ENCODE peak calls at places on chromosomes 11 and 22, in six cellular contexts. G is AG09309, M is colonic mucosa, K is astrocyte of the cerebellum, X is fibroblast of villous mesenchyme, C is Calu3. U is an unnamed sample.

GRCh38 chr11:59221438-59221837 is 8.7 kb upstream of the MPEG1 start:
- DNase-seq in K (no peak), X (peak), G (peak), M (no peak), C (no peak), U (no peak)

GRCh38 chr11:117281159-117281558 is 10.0 kb upstream of the BACE1-AS start:
- DNase-seq in G (peak), X (peak), C (no peak), M (no peak), K (peak), U (no peak)

GRCh38 chr11:87463486-87464102 is 425.9 kb downstream of the TMEM135 start:
- DNase-seq in C (peak), G (no peak), X (peak), M (no peak), K (no peak), U (no peak)

GRCh38 chr11:93908689-93909088 is 58.3 kb upstream of the VSTM5 start:
- DNase-seq in K (peak), C (peak), X (peak), M (no peak), G (peak), U (no peak)

GRCh38 chr11:26028294-26028954 is 303.5 kb upstream of the ANO3 start:
- DNase-seq in M (no peak), X (peak), G (no peak), C (no peak), K (no peak), U (no peak)

GRCh38 chr11:60305906-60306619 is 21.0 kb upstream of the MS4A6E start:
- DNase-seq in K (no peak), G (no peak), C (no peak), M (no peak), X (peak), U (no peak)

GRCh38 chr11:19992162-19992561 is 168.1 kb downstream of the DBX1 start:
- DNase-seq in G (no peak), C (no peak), M (no peak), K (no peak), X (peak), U (no peak)

GRCh38 chr11:72581067-72581466 is 93.2 kb downstream of the PDE2A start:
- DNase-seq in C (no peak), G (no peak), M (no peak), X (no peak), K (no peak), U (no peak)

GRCh38 chr11:103619938-103620337 is 416.5 kb upstream of the DDI1 start:
- DNase-seq in C (no peak), G (no peak), K (no peak), M (no peak), X (no peak), U (no peak)

GRCh38 chr22:43114958-43115357 is 4.4 kb downstream of the BIK start:
- DNase-seq in X (no peak), G (no peak), M (peak), C (peak), K (no peak), U (no peak)

GRCh38 chr22:49803134-49803533 is 24.5 kb downstream of the BRD1 start:
- DNase-seq in M (no peak), G (no peak), K (no peak), C (no peak), X (no peak), U (no peak)

GRCh38 chr11:12288212-12288933 is 89.0 kb upstream of the PARVA start:
- DNase-seq in K (peak), G (peak), X (peak), C (peak), M (peak), U (no peak)

GRCh38 chr11:71580057-71581003 is 2.3 kb downstream of the KRTAP5-11 start:
- DNase-seq in K (peak), C (peak), X (peak), G (peak), M (peak), U (no peak)

GRCh38 chr11:47565340-47566165 is at the start of gene PTPMT1:
- DNase-seq in G (no peak), X (peak), M (peak), K (no peak), C (peak), U (peak)

GRCh38 chr11:57905439-57905838 is 118.2 kb upstream of the OR9Q1 start:
- DNase-seq in M (peak), K (no peak), X (no peak), C (no peak), G (no peak), U (no peak)

GRCh38 chr11:113840932-113841664 is 34.3 kb downstream of the USP28 start:
- DNase-seq in M (no peak), X (no peak), C (no peak), G (no peak), K (no peak), U (no peak)

GRCh38 chr22:18977824-18978425 is 41.8 kb upstream of the PRODH start:
- DNase-seq in C (no peak), K (no peak), G (no peak), X (no peak), M (no peak), U (no peak)

GRCh38 chr11:110337570-110338193 is 41.3 kb upstream of the RDX start:
- DNase-seq in K (no peak), M (no peak), C (peak), G (no peak), X (peak), U (no peak)

GRCh38 chr11:99739464-99740089 is 718.8 kb downstream of the CNTN5 start:
- DNase-seq in M (no peak), K (peak), C (peak), X (peak), G (no peak), U (no peak)

GRCh38 chr11:12731841-12732336 is 57.7 kb downstream of the TEAD1 start:
- DNase-seq in M (no peak), G (peak), K (no peak), X (peak), C (no peak), U (no peak)

GRCh38 chr11:47028530-47029093 is 92.1 kb downstream of the CSTPP1 start:
- DNase-seq in X (peak), G (no peak), K (no peak), M (no peak), C (no peak), U (no peak)

DNA sequence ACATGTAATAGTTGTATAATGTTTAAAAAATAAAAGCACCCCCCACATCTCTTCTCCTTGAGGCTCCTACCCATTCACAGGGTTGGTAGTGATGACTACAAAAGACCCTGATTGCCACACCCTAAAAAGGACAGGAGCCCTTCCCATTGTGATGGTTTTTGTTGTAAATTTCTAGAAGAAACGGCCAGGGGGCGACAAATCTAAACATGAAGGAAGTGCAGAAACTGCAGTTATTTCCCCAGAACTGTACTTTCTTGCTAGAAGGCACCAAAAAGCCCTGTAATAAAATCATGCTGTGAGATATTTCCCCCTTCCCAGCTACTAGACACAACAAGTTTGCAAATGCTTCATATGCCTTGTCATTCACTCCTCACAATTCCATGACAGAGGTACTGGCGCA is 10.8 kb downstream of the PRR5L start:
- DNase-seq in K (no peak), C (no peak), X (peak), G (no peak), M (no peak), U (no peak)
- TF ChIP-seq CTCF in K (peak), C (no peak), X (peak), G (peak), M (no peak), U (peak)

GRCh38 chr11:111957663-111958415 is 20.7 kb downstream of the DIXDC1 start:
- DNase-seq in G (no peak), M (no peak), C (no peak), K (no peak), X (no peak), U (no peak)
- TF ChIP-seq CTCF in G (no peak), M (no peak), C (no peak), K (no peak), X (no peak), U (no peak)

GRCh38 chr11:2811206-2812091 is 74.1 kb downstream of the CDKN1C start:
- DNase-seq in K (no peak), M (no peak), G (no peak), X (no peak), C (no peak), U (no peak)
- TF ChIP-seq CTCF in K (no peak), M (no peak), G (no peak), X (no peak), C (no peak), U (no peak)

DNA sequence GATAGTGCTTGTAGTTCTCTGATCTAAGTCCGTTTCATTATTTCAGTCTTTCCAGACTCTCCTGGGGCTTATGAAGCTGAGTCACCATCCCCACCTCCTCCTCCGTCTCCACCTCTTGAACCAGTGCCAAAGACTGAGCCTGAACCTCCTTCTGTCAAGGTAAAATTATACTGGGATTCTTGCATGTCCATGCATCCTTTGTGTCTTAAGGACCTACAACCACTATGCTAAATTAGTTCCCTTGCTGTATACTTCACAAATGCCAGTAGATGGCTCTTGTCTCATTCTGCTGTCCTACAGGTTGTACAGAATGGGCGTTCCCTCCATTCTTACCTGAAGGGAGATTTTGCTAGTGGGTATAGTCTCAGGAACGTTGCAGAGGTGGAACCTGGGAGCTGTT is 42.2 kb downstream of the POLD3 start:
- DNase-seq in X (peak), C (peak), M (peak), K (peak), G (no peak), U (no peak)
- TF ChIP-seq CTCF in X (peak), C (no peak), M (no peak), K (peak), G (peak), U (no peak)

DNA sequence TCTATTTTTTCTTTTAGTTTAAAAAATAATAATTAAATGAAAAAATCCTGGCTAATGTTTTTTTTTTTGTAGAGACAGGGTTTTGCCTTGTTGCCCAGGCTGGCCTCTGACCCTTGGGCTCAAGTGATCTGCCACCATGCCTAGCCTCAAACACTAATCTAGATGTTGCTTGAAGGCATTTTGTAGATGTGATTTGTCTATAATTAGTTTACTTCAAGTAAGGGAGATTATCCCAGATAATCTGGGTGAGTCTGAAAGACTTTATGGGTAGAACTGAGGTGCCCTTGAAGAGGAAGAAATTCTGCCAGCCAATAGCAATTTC is 38.6 kb upstream of the RBFOX2 start:
- DNase-seq in C (no peak), K (no peak), G (no peak), M (no peak), X (peak), U (no peak)
- TF ChIP-seq CTCF in C (no peak), K (no peak), G (no peak), M (no peak), X (no peak), U (no peak)

DNA sequence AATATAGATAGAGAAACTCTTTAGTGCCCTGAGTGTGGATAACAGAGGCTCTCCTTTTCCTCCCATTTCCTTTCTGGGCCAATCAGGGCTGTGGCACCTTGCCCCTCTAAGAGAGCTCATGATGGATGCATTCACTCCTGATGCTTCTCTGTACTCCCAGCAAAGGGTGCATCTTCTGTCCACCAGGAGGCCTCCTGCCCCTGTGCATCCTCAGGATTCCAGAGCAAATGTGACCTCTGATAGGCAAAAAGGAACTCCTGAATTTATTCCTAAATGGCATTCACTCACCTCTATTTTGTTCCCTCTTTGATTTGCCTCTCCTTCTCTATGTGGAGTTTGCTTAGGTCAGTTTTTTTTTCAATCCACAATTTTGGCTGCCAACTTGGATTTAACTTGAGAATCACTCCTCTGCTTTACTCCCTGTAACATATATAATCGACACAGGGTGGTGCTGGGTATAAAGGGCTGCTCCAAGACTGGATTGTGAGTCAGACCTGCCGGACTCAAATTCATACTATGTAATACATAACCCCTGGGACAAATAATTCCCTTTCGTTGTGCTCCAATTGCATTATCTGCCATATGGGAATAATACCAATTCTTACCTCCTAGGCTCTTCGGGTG is 1.1 kb upstream of the MRGPRX4 start:
- DNase-seq in G (no peak), X (peak), M (no peak), K (no peak), C (peak), U (no peak)
- TF ChIP-seq CTCF in G (peak), X (peak), M (no peak), K (peak), C (peak), U (no peak)

DNA sequence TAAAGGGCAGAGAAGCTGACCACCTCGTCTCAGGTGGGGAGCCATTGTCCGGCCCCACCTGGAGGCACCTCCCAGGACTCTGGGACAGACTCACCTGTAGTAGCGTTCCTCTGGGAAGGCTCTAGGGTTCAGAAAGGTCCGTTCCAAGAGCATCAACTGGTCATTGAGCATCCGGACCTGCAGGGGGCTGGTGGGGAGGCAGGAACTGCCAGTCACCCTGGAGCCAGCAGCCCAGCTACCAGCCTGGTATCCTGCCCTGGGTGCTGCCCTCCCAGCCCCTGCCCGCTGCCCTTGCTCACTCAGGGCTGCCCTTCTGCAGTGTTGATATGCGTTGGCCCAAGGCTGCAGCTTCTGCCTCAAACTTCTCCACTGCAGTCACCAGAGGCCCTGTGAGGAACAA is 4.7 kb downstream of the SAC3D1 start:
- DNase-seq in C (no peak), G (no peak), K (no peak), M (no peak), X (no peak), U (no peak)
- TF ChIP-seq CTCF in C (no peak), G (no peak), K (no peak), M (no peak), X (no peak), U (no peak)

DNA sequence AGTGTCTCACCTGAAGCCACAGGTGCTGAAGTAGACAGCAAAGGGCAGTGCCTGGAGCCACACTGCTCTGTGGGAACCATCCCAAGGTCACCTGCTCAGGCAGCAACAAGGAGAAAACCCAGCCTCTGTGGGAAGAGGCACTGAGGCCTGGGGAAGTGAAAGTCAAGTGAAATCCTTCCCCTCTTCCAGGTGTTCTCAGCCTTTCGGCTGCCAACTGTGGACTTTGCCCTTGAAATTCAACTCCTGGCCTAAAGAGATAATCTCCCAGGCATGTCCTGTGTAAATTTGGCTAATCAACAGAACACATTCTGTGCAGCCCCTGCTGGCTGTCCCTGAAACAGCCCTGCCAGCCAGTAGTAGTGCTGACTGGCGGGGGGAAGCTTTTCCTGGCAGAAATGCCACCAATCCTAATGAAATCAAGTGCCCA is 112.1 kb downstream of the RPL27A start:
- DNase-seq in G (no peak), X (no peak), M (peak), C (peak), K (no peak), U (no peak)
- TF ChIP-seq CTCF in G (peak), X (peak), M (peak), C (peak), K (peak), U (no peak)

GRCh38 chr11:108135845-108136599 is 14.7 kb downstream of the ACAT1 start:
- DNase-seq in M (no peak), K (no peak), G (no peak), C (no peak), X (peak), U (no peak)
- TF ChIP-seq CTCF in M (no peak), K (peak), G (peak), C (no peak), X (peak), U (no peak)

U was measured in natural killer cell.